ENCODE peak calls at places on chromosomes 2 and 18, in ten cellular contexts. One of them, this sample, is unnamed.
A peak's percentile ranks its signal among the peaks of the same experiment; 100 is the strongest.

GRCh38 chr2:62320657-62321357 is 124.9 kb downstream of the B3GNT2 start:
- DNase-seq in activated naive CD4-positive, alpha-beta T cell treated with anti-CD3 and anti-CD28 coated beads for 36 hours: no peak
- DNase-seq in dorsolateral prefrontal cortex: no peak
- DNase-seq in right lobe of liver: no peak
- DNase-seq in OCI-LY7: no peak
- DNase-seq in glutamatergic neuron: no peak
- DNase-seq in ACHN: no peak
- DNase-seq in EL: no peak
- DNase-seq in cardiac fibroblast: no peak
- DNase-seq in effector memory CD8-positive, alpha-beta T cell: no peak
- DNase-seq in this sample: peak; percentile 27

GRCh38 chr18:23684515-23685197 is 4.6 kb upstream of the LAMA3 start:
- DNase-seq in activated naive CD4-positive, alpha-beta T cell treated with anti-CD3 and anti-CD28 coated beads for 36 hours: no peak
- DNase-seq in EL: peak; percentile 69
- DNase-seq in dorsolateral prefrontal cortex: no peak
- DNase-seq in effector memory CD8-positive, alpha-beta T cell: no peak
- DNase-seq in cardiac fibroblast: peak; percentile 35
- DNase-seq in right lobe of liver: no peak
- DNase-seq in OCI-LY7: no peak
- DNase-seq in glutamatergic neuron: no peak
- DNase-seq in ACHN: peak; percentile 59
- DNase-seq in this sample: no peak

GRCh38 chr2:25424426-25425028 is 82.8 kb upstream of the DNMT3A start:
- DNase-seq in dorsolateral prefrontal cortex: no peak
- DNase-seq in effector memory CD8-positive, alpha-beta T cell: no peak
- DNase-seq in ACHN: no peak
- DNase-seq in right lobe of liver: no peak
- DNase-seq in cardiac fibroblast: no peak
- DNase-seq in EL: no peak
- DNase-seq in activated naive CD4-positive, alpha-beta T cell treated with anti-CD3 and anti-CD28 coated beads for 36 hours: peak; percentile 18
- DNase-seq in OCI-LY7: no peak
- DNase-seq in glutamatergic neuron: no peak
- DNase-seq in this sample: no peak

GRCh38 chr2:191262436-191262835 is 17.2 kb downstream of the MYO1B start:
- DNase-seq in ACHN: no peak
- DNase-seq in right lobe of liver: no peak
- DNase-seq in OCI-LY7: no peak
- DNase-seq in cardiac fibroblast: peak; percentile 17
- DNase-seq in EL: no peak
- DNase-seq in glutamatergic neuron: no peak
- DNase-seq in activated naive CD4-positive, alpha-beta T cell treated with anti-CD3 and anti-CD28 coated beads for 36 hours: no peak
- DNase-seq in dorsolateral prefrontal cortex: no peak
- DNase-seq in effector memory CD8-positive, alpha-beta T cell: no peak
- DNase-seq in this sample: no peak

GRCh38 chr2:86807462-86808275 is 17.0 kb upstream of the CD8A start:
- DNase-seq in ACHN: peak; percentile 39
- DNase-seq in OCI-LY7: no peak
- DNase-seq in effector memory CD8-positive, alpha-beta T cell: peak; percentile 70
- DNase-seq in glutamatergic neuron: peak; percentile 72
- DNase-seq in activated naive CD4-positive, alpha-beta T cell treated with anti-CD3 and anti-CD28 coated beads for 36 hours: peak; percentile 42
- DNase-seq in EL: peak; percentile 24
- DNase-seq in cardiac fibroblast: peak; percentile 28
- DNase-seq in right lobe of liver: peak; percentile 57
- DNase-seq in dorsolateral prefrontal cortex: peak; percentile 80
- DNase-seq in this sample: peak; percentile 86

GRCh38 chr18:12015697-12016062 is 34.4 kb downstream of the IMPA2 start:
- DNase-seq in OCI-LY7: no peak
- DNase-seq in EL: peak; percentile 29
- DNase-seq in cardiac fibroblast: peak; percentile 64
- DNase-seq in dorsolateral prefrontal cortex: no peak
- DNase-seq in ACHN: no peak
- DNase-seq in right lobe of liver: peak; percentile 89
- DNase-seq in glutamatergic neuron: no peak
- DNase-seq in activated naive CD4-positive, alpha-beta T cell treated with anti-CD3 and anti-CD28 coated beads for 36 hours: no peak
- DNase-seq in effector memory CD8-positive, alpha-beta T cell: no peak
- DNase-seq in this sample: no peak

GRCh38 chr18:36188912-36189311 is 1.6 kb downstream of the MOCOS start:
- DNase-seq in activated naive CD4-positive, alpha-beta T cell treated with anti-CD3 and anti-CD28 coated beads for 36 hours: no peak
- DNase-seq in EL: no peak
- DNase-seq in cardiac fibroblast: no peak
- DNase-seq in OCI-LY7: no peak
- DNase-seq in effector memory CD8-positive, alpha-beta T cell: no peak
- DNase-seq in right lobe of liver: no peak
- DNase-seq in dorsolateral prefrontal cortex: no peak
- DNase-seq in ACHN: no peak
- DNase-seq in glutamatergic neuron: no peak
- DNase-seq in this sample: no peak

GRCh38 chr2:26911911-26912861 is 58.3 kb upstream of the MAPRE3 start:
- DNase-seq in right lobe of liver: no peak
- DNase-seq in cardiac fibroblast: no peak
- DNase-seq in EL: no peak
- DNase-seq in glutamatergic neuron: peak; percentile 40
- DNase-seq in ACHN: no peak
- DNase-seq in activated naive CD4-positive, alpha-beta T cell treated with anti-CD3 and anti-CD28 coated beads for 36 hours: no peak
- DNase-seq in effector memory CD8-positive, alpha-beta T cell: no peak
- DNase-seq in dorsolateral prefrontal cortex: peak; percentile 82
- DNase-seq in OCI-LY7: no peak
- DNase-seq in this sample: peak; percentile 86

GRCh38 chr2:39920318-39920775 is 141.3 kb upstream of the THUMPD2 start:
- DNase-seq in OCI-LY7: peak; percentile 95
- DNase-seq in dorsolateral prefrontal cortex: no peak
- DNase-seq in glutamatergic neuron: no peak
- DNase-seq in right lobe of liver: no peak
- DNase-seq in activated naive CD4-positive, alpha-beta T cell treated with anti-CD3 and anti-CD28 coated beads for 36 hours: peak; percentile 31
- DNase-seq in EL: no peak
- DNase-seq in ACHN: no peak
- DNase-seq in effector memory CD8-positive, alpha-beta T cell: no peak
- DNase-seq in cardiac fibroblast: no peak
- DNase-seq in this sample: no peak

GRCh38 chr2:138321458-138321857 is 180.1 kb upstream of the SPOPL start:
- DNase-seq in ACHN: no peak
- DNase-seq in EL: no peak
- DNase-seq in activated naive CD4-positive, alpha-beta T cell treated with anti-CD3 and anti-CD28 coated beads for 36 hours: no peak
- DNase-seq in cardiac fibroblast: no peak
- DNase-seq in glutamatergic neuron: no peak
- DNase-seq in OCI-LY7: no peak
- DNase-seq in effector memory CD8-positive, alpha-beta T cell: no peak
- DNase-seq in dorsolateral prefrontal cortex: no peak
- DNase-seq in right lobe of liver: no peak
- DNase-seq in this sample: no peak

GRCh38 chr18:24157855-24158254 is 19.0 kb downstream of the CABYR start:
- DNase-seq in right lobe of liver: no peak
- DNase-seq in glutamatergic neuron: no peak
- DNase-seq in dorsolateral prefrontal cortex: no peak
- DNase-seq in cardiac fibroblast: no peak
- DNase-seq in EL: no peak
- DNase-seq in OCI-LY7: no peak
- DNase-seq in activated naive CD4-positive, alpha-beta T cell treated with anti-CD3 and anti-CD28 coated beads for 36 hours: no peak
- DNase-seq in ACHN: no peak
- DNase-seq in effector memory CD8-positive, alpha-beta T cell: no peak
- DNase-seq in this sample: no peak

GRCh38 chr2:69616755-69617154 is 26.8 kb downstream of the AAK1 start:
- DNase-seq in effector memory CD8-positive, alpha-beta T cell: peak; percentile 40
- DNase-seq in dorsolateral prefrontal cortex: no peak
- DNase-seq in OCI-LY7: no peak
- DNase-seq in glutamatergic neuron: no peak
- DNase-seq in ACHN: no peak
- DNase-seq in cardiac fibroblast: no peak
- DNase-seq in EL: no peak
- DNase-seq in right lobe of liver: no peak
- DNase-seq in activated naive CD4-positive, alpha-beta T cell treated with anti-CD3 and anti-CD28 coated beads for 36 hours: peak; percentile 73
- DNase-seq in this sample: no peak

This sample was measured in retina.